ENCODE peak calls at places on chromosomes 13 and 19, in nine cellular contexts. One of them, this sample, is unnamed.

GRCh38 chr19:36377541-36378178 is 1.3 kb downstream of the ZFP14 start:
- DNase-seq in heart right ventricle: no peak
- DNase-seq in CD8-positive, alpha-beta memory T cell: no peak
- DNase-seq in left ventricle myocardium inferior: no peak
- DNase-seq in GM23248: peak
- DNase-seq in HL-60: no peak
- DNase-seq in GM12878: no peak
- DNase-seq in Panc1: no peak
- DNase-seq in body of pancreas: no peak
- DNase-seq in this sample: no peak

GRCh38 chr13:75076476-75076875 is 405.5 kb downstream of the TBC1D4 start:
- DNase-seq in GM12878: no peak
- DNase-seq in heart right ventricle: no peak
- DNase-seq in left ventricle myocardium inferior: no peak
- DNase-seq in GM23248: no peak
- DNase-seq in CD8-positive, alpha-beta memory T cell: no peak
- DNase-seq in Panc1: no peak
- DNase-seq in HL-60: no peak
- DNase-seq in body of pancreas: no peak
- DNase-seq in this sample: no peak

GRCh38 chr13:31797154-31797775 is 57.9 kb downstream of the RXFP2 start:
- DNase-seq in HL-60: no peak
- DNase-seq in left ventricle myocardium inferior: no peak
- DNase-seq in GM12878: no peak
- DNase-seq in CD8-positive, alpha-beta memory T cell: no peak
- DNase-seq in body of pancreas: no peak
- DNase-seq in GM23248: peak
- DNase-seq in heart right ventricle: no peak
- DNase-seq in Panc1: no peak
- DNase-seq in this sample: no peak

GRCh38 chr19:48636859-48637448 is at the start of gene DBP:
- DNase-seq in heart right ventricle: no peak
- DNase-seq in Panc1: no peak
- DNase-seq in left ventricle myocardium inferior: peak
- DNase-seq in GM12878: no peak
- DNase-seq in HL-60: no peak
- DNase-seq in CD8-positive, alpha-beta memory T cell: peak
- DNase-seq in body of pancreas: peak
- DNase-seq in GM23248: peak
- DNase-seq in this sample: no peak

GRCh38 chr13:19864018-19864338 is 529 bp upstream of the ZMYM5 start:
- DNase-seq in CD8-positive, alpha-beta memory T cell: peak
- DNase-seq in heart right ventricle: peak
- DNase-seq in GM23248: peak
- DNase-seq in left ventricle myocardium inferior: peak
- DNase-seq in GM12878: no peak
- DNase-seq in HL-60: peak
- DNase-seq in body of pancreas: peak
- DNase-seq in Panc1: no peak
- DNase-seq in this sample: peak

GRCh38 chr13:41812851-41813250 is 148.1 kb downstream of the VWA8 start:
- DNase-seq in GM12878: peak
- DNase-seq in GM23248: no peak
- DNase-seq in body of pancreas: no peak
- DNase-seq in left ventricle myocardium inferior: no peak
- DNase-seq in Panc1: no peak
- DNase-seq in CD8-positive, alpha-beta memory T cell: no peak
- DNase-seq in HL-60: no peak
- DNase-seq in heart right ventricle: no peak
- DNase-seq in this sample: no peak

GRCh38 chr13:62779146-62779545 is 1363.5 kb upstream of the PCDH20 start:
- DNase-seq in heart right ventricle: no peak
- DNase-seq in GM23248: no peak
- DNase-seq in HL-60: no peak
- DNase-seq in GM12878: no peak
- DNase-seq in Panc1: no peak
- DNase-seq in left ventricle myocardium inferior: no peak
- DNase-seq in body of pancreas: no peak
- DNase-seq in CD8-positive, alpha-beta memory T cell: no peak
- DNase-seq in this sample: no peak

GRCh38 chr13:51858433-51859247 is 3.1 kb upstream of the CCDC70 start:
- DNase-seq in GM23248: no peak
- DNase-seq in GM12878: no peak
- DNase-seq in body of pancreas: no peak
- DNase-seq in Panc1: no peak
- DNase-seq in left ventricle myocardium inferior: no peak
- DNase-seq in heart right ventricle: no peak
- DNase-seq in HL-60: no peak
- DNase-seq in CD8-positive, alpha-beta memory T cell: no peak
- DNase-seq in this sample: no peak

GRCh38 chr13:114319441-114319871 is 5.2 kb downstream of the CHAMP1 start:
- DNase-seq in heart right ventricle: no peak
- DNase-seq in GM12878: no peak
- DNase-seq in GM23248: peak
- DNase-seq in left ventricle myocardium inferior: no peak
- DNase-seq in Panc1: no peak
- DNase-seq in body of pancreas: no peak
- DNase-seq in HL-60: no peak
- DNase-seq in CD8-positive, alpha-beta memory T cell: no peak
- DNase-seq in this sample: no peak

GRCh38 chr19:44660081-44660480 is 11.2 kb upstream of the CEACAM19 start:
- DNase-seq in GM23248: no peak
- DNase-seq in body of pancreas: no peak
- DNase-seq in Panc1: no peak
- DNase-seq in GM12878: no peak
- DNase-seq in HL-60: no peak
- DNase-seq in heart right ventricle: no peak
- DNase-seq in left ventricle myocardium inferior: no peak
- DNase-seq in CD8-positive, alpha-beta memory T cell: peak
- DNase-seq in this sample: no peak

GRCh38 chr13:111948811-111949210 is 118.1 kb upstream of the SOX1 start:
- DNase-seq in body of pancreas: no peak
- DNase-seq in left ventricle myocardium inferior: no peak
- DNase-seq in CD8-positive, alpha-beta memory T cell: no peak
- DNase-seq in GM12878: no peak
- DNase-seq in GM23248: no peak
- DNase-seq in HL-60: no peak
- DNase-seq in heart right ventricle: no peak
- DNase-seq in Panc1: no peak
- DNase-seq in this sample: no peak
- H3K27ac ChIP-seq in body of pancreas: no peak
- H3K27ac ChIP-seq in left ventricle myocardium inferior: no peak
- H3K27ac ChIP-seq in CD8-positive, alpha-beta memory T cell: no peak
- H3K27ac ChIP-seq in GM12878: no peak
- H3K27ac ChIP-seq in GM23248: no peak
- H3K27ac ChIP-seq in HL-60: no peak
- H3K27ac ChIP-seq in heart right ventricle: no peak
- H3K27ac ChIP-seq in Panc1: no peak
- H3K27ac ChIP-seq in this sample: no peak

GRCh38 chr19:41945135-41945766 is 13.9 kb downstream of the RABAC1 start:
- DNase-seq in CD8-positive, alpha-beta memory T cell: peak
- DNase-seq in left ventricle myocardium inferior: no peak
- DNase-seq in HL-60: no peak
- DNase-seq in GM23248: no peak
- DNase-seq in body of pancreas: no peak
- DNase-seq in GM12878: peak
- DNase-seq in heart right ventricle: no peak
- DNase-seq in Panc1: no peak
- DNase-seq in this sample: no peak
- H3K27ac ChIP-seq in CD8-positive, alpha-beta memory T cell: peak
- H3K27ac ChIP-seq in left ventricle myocardium inferior: no peak
- H3K27ac ChIP-seq in HL-60: no peak
- H3K27ac ChIP-seq in GM23248: no peak
- H3K27ac ChIP-seq in body of pancreas: no peak
- H3K27ac ChIP-seq in GM12878: peak
- H3K27ac ChIP-seq in heart right ventricle: no peak
- H3K27ac ChIP-seq in Panc1: no peak
- H3K27ac ChIP-seq in this sample: no peak

DNA sequence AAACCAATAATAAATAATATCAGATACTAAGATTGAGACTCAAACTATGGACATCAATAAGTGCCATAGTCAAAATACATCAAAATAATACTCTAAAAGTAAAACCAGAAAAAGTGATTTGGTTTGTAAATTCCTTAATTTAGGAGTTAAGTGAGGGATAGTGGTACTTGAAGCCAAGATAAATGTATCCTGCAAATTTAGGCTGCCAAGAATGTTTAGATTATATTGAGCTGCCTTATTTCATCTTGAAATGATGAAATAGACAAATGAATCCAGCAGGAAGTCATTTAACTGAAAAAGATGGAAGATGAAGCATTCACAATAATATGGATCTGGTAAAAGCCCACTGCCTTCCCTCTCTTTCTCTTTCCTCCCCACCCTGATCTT is 112.3 kb downstream of the LRCH1 start:
- DNase-seq in CD8-positive, alpha-beta memory T cell: no peak
- DNase-seq in heart right ventricle: no peak
- DNase-seq in HL-60: no peak
- DNase-seq in body of pancreas: no peak
- DNase-seq in GM23248: no peak
- DNase-seq in Panc1: no peak
- DNase-seq in left ventricle myocardium inferior: no peak
- DNase-seq in GM12878: no peak
- DNase-seq in this sample: no peak
- H3K27ac ChIP-seq in CD8-positive, alpha-beta memory T cell: no peak
- H3K27ac ChIP-seq in heart right ventricle: peak
- H3K27ac ChIP-seq in HL-60: no peak
- H3K27ac ChIP-seq in body of pancreas: no peak
- H3K27ac ChIP-seq in GM23248: no peak
- H3K27ac ChIP-seq in Panc1: no peak
- H3K27ac ChIP-seq in left ventricle myocardium inferior: peak
- H3K27ac ChIP-seq in GM12878: peak
- H3K27ac ChIP-seq in this sample: no peak

DNA sequence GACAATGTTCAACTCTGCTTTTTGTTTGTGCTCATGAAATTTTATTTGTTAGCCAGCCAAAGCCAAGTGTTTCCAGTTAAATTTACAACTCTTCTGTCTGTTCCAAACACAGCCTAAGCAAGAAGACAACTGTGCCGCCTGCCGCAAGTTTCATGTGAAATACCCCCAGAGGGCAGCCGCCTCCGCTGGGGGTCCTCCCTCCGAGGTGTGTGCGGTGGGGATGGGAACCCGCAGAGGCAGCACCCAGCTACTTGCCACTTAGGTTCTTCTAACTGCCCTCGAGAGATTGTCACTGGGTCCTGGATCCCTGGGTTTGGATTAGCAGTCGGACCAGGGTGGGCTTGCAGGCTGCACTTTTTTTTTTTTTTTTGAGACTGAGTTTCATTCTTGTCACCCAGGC is 28.5 kb downstream of the ATP11A start:
- DNase-seq in Panc1: no peak
- DNase-seq in heart right ventricle: no peak
- DNase-seq in CD8-positive, alpha-beta memory T cell: no peak
- DNase-seq in GM12878: no peak
- DNase-seq in HL-60: no peak
- DNase-seq in body of pancreas: no peak
- DNase-seq in left ventricle myocardium inferior: no peak
- DNase-seq in GM23248: no peak
- DNase-seq in this sample: no peak
- H3K27ac ChIP-seq in Panc1: peak
- H3K27ac ChIP-seq in heart right ventricle: no peak
- H3K27ac ChIP-seq in CD8-positive, alpha-beta memory T cell: no peak
- H3K27ac ChIP-seq in GM12878: no peak
- H3K27ac ChIP-seq in HL-60: no peak
- H3K27ac ChIP-seq in body of pancreas: no peak
- H3K27ac ChIP-seq in left ventricle myocardium inferior: no peak
- H3K27ac ChIP-seq in GM23248: no peak
- H3K27ac ChIP-seq in this sample: no peak

GRCh38 chr13:37869756-37870488 is at the start of gene TRPC4:
- DNase-seq in left ventricle myocardium inferior: peak
- DNase-seq in heart right ventricle: peak
- DNase-seq in HL-60: no peak
- DNase-seq in GM12878: no peak
- DNase-seq in GM23248: peak
- DNase-seq in Panc1: no peak
- DNase-seq in body of pancreas: peak
- DNase-seq in CD8-positive, alpha-beta memory T cell: no peak
- DNase-seq in this sample: no peak
- H3K27ac ChIP-seq in left ventricle myocardium inferior: no peak
- H3K27ac ChIP-seq in heart right ventricle: peak
- H3K27ac ChIP-seq in HL-60: no peak
- H3K27ac ChIP-seq in GM12878: no peak
- H3K27ac ChIP-seq in GM23248: peak
- H3K27ac ChIP-seq in Panc1: no peak
- H3K27ac ChIP-seq in body of pancreas: peak
- H3K27ac ChIP-seq in CD8-positive, alpha-beta memory T cell: no peak
- H3K27ac ChIP-seq in this sample: peak

DNA sequence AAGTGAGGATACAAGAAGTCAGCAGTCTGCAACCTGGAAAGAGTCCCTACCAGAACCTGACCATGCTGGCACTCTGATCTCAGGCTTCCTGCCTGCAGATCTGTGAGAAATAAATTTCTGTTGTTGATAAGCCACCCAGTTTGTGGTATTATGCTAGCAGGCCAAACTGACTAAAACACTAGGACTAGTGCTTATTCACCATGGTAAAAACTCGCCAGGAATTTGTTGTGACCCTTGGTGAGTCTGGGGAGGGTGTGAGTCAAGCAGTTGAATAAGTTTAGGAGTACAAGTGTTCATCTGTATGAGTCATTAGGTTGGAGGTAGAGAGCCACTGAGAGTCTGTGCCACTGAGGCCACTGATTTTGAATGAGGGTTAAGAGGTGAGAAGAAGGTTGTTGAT is 3.6 kb downstream of the ZIK1 start:
- DNase-seq in Panc1: no peak
- DNase-seq in HL-60: no peak
- DNase-seq in body of pancreas: no peak
- DNase-seq in CD8-positive, alpha-beta memory T cell: no peak
- DNase-seq in GM23248: peak
- DNase-seq in left ventricle myocardium inferior: no peak
- DNase-seq in heart right ventricle: no peak
- DNase-seq in GM12878: no peak
- DNase-seq in this sample: no peak
- H3K27ac ChIP-seq in Panc1: no peak
- H3K27ac ChIP-seq in HL-60: no peak
- H3K27ac ChIP-seq in body of pancreas: no peak
- H3K27ac ChIP-seq in CD8-positive, alpha-beta memory T cell: no peak
- H3K27ac ChIP-seq in GM23248: peak
- H3K27ac ChIP-seq in left ventricle myocardium inferior: no peak
- H3K27ac ChIP-seq in heart right ventricle: no peak
- H3K27ac ChIP-seq in GM12878: no peak
- H3K27ac ChIP-seq in this sample: no peak